ENCODE peak calls at places on chromosomes 12 and 14, in five cellular contexts. Q is GM23338, B is sigmoid colon, E is stomach, G is HL-60. A is an unnamed sample.
A peak's percentile ranks its signal among the peaks of the same experiment; 100 is the strongest.

GRCh38 chr12:72084061-72084460 is 145.4 kb downstream of the TPH2 start:
- DNase-seq in Q (no peak), B (no peak), E (no peak), G (no peak), A (no peak)

GRCh38 chr12:20125259-20125919 is 242.9 kb upstream of the PDE3A start:
- DNase-seq in Q (no peak), B (no peak), E (no peak), G (no peak), A (no peak)

GRCh38 chr12:110908377-110909136 is 11.8 kb downstream of the MYL2 start:
- DNase-seq in Q (no peak), B (no peak), E (no peak), G (no peak), A (no peak)

GRCh38 chr12:107402041-107403022 is 283.3 kb upstream of the PWP1 start:
- DNase-seq in Q (peak; percentile 94), B (no peak), E (peak; percentile 42), G (peak; percentile 74), A (no peak)

GRCh38 chr12:114697246-114697716 is 13.3 kb upstream of the TBX3 start:
- DNase-seq in Q (no peak), B (no peak), E (no peak), G (no peak), A (no peak)

GRCh38 chr14:72787841-72788240 is 106.1 kb downstream of the DPF3 start:
- DNase-seq in Q (no peak), B (no peak), E (no peak), G (no peak), A (no peak)

GRCh38 chr12:82593901-82594396 is 92.8 kb upstream of the TMTC2 start:
- DNase-seq in Q (no peak), B (no peak), E (no peak), G (no peak), A (no peak)

GRCh38 chr12:62841841-62842240 is 93.1 kb downstream of the PPM1H start:
- DNase-seq in Q (no peak), B (no peak), E (peak; percentile 35), G (peak; percentile 65), A (no peak)

GRCh38 chr12:97148941-97149559 is 242.0 kb downstream of the NEDD1 start:
- DNase-seq in Q (peak; percentile 89), B (no peak), E (peak; percentile 68), G (peak; percentile 65), A (peak; percentile 86)

GRCh38 chr14:50806241-50806933 is 24.6 kb downstream of the NIN start:
- DNase-seq in Q (no peak), B (no peak), E (no peak), G (no peak), A (no peak)

GRCh38 chr12:54222609-54223008 is 33.8 kb upstream of the SMUG1 start:
- DNase-seq in Q (no peak), B (no peak), E (no peak), G (no peak), A (no peak)

GRCh38 chr12:129772463-129773169 is 131.2 kb downstream of the TMEM132D start:
- DNase-seq in Q (peak; percentile 34), B (no peak), E (no peak), G (no peak), A (no peak)

GRCh38 chr12:104064031-104064841 is at the start of gene HCFC2:
- DNase-seq in Q (peak; percentile 89), B (peak; percentile 96), E (peak; percentile 91), G (peak; percentile 87), A (peak; percentile 98)

GRCh38 chr12:104063712-104064030 is 660 bp upstream of the HCFC2 start:
- DNase-seq in Q (no peak), B (peak; percentile 65), E (no peak), G (no peak), A (no peak)

GRCh38 chr12:104060791-104061190 is 3.5 kb upstream of the HCFC2 start:
- DNase-seq in Q (no peak), B (no peak), E (no peak), G (no peak), A (no peak)

GRCh38 chr12:104059963-104060362 is 4.4 kb upstream of the HCFC2 start:
- DNase-seq in Q (no peak), B (no peak), E (no peak), G (peak; percentile 52), A (no peak)

GRCh38 chr12:104064842-104065441 is 611 bp downstream of the HCFC2 start:
- DNase-seq in Q (peak; percentile 21), B (peak; percentile 66), E (no peak), G (no peak), A (peak; percentile 78)
- H3K27ac ChIP-seq in Q (no peak overlapping the region), B (peak overlapping the region; percentile 88), E (peak overlapping the region; percentile 89), G (peak overlapping the region; percentile 69), A (peak overlapping the region; percentile 86)

GRCh38 chr12:120649442-120650248 is 9.2 kb downstream of the CABP1 start:
- DNase-seq in Q (peak; percentile 40), B (no peak), E (no peak), G (peak; percentile 18), A (peak; percentile 68)

GRCh38 chr12:120651821-120652220 is 11.4 kb downstream of the CABP1 start:
- DNase-seq in Q (peak; percentile 38), B (no peak), E (no peak), G (no peak), A (no peak)

GRCh38 chr12:120647375-120647755 is 6.9 kb downstream of the CABP1 start:
- DNase-seq in Q (no peak), B (no peak), E (no peak), G (no peak), A (peak; percentile 37)

GRCh38 chr12:120652671-120653435 is 12.4 kb downstream of the CABP1 start:
- DNase-seq in Q (no peak), B (no peak), E (no peak), G (no peak), A (no peak)

GRCh38 chr12:120650249-120650690 is 9.8 kb downstream of the CABP1 start:
- DNase-seq in Q (no peak), B (no peak), E (no peak), G (no peak), A (peak; percentile 49)
- H3K27me3 ChIP-seq in Q (no peaks in the 10 kb centered on the region), B (peaks cover 3% of the 10 kb centered on the region), E (peaks cover 36% of the 10 kb centered on the region), G (peaks cover 4% of the 10 kb centered on the region), A (peaks cover 15% of the 10 kb centered on the region)

DNA sequence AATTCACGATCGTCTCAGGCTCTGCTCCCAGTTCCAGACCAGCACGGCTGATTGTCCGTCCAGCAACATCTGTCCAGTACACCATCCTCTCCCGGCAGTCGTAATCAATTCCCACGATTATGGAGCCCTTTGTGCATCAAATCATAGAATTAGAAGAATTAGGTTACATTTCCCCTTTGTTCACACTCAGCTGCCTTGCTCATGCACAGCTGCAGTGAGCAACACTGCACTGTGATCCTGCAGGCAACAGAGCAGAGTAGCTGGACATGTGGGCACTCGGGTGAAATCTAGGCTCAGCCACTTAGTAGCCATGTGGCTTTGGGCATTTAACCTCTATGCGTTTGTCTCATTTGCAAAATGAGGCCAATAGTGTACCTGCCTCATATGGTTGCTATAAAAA is 22.2 kb downstream of the RTRAF start:
- DNase-seq in Q (no peak), B (no peak), E (no peak), G (no peak), A (no peak)
- TF ChIP-seq POLR2AphosphoS5 in Q (no peak), B (no peak), E (no peak), G (peak; percentile 32), A (no peak)

DNA sequence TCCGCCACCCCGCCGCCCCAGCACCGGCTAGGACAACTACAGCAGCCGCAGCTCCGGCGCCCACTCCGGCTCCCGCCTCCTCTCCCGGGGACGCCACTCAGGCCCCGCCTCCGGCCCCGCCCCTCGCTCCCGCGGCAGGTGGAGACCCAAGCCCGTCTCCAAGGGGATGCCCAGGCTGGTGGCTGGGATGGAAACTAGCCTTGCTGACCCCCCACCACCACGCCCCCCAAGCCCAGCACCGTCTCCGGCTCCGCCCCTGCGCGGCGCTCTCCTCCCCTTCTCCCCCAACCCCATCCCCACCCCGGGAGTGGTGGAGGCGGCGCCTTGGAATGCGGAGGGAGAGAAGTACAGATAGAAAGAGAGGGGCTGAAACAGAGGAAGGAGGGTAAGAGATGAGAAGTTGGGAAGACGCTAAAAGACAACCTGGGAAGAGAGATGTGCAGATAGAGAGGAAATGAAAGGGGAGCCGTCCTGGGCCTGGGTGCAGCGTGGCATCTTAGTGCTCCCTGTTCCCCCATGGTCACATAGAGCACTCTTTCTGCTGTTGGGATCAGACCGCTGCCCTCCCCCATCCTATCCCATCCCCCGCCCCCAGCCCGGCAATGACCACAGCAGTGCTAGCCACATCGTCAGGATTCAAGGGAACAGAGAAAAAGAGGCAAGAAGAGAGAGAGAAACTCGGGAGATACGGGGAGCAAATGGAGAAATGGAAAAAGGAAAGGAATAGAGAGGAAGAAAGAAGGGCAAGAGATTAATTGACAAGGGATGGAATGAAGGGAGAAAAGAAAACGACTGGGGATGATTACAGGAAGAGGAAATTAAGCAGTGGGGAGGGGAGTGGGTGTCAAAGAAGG is at the start of gene ITGA7:
- DNase-seq in Q (peak; percentile 97), B (peak; percentile 92), E (peak; percentile 74), G (no peak), A (peak; percentile 92)
- H3K27ac ChIP-seq in Q (peak within 1 kb of the TSS; percentile 57), B (peak within 1 kb of the TSS; percentile 96), E (peak within 1 kb of the TSS; percentile 80), G (no peak within 1 kb of the TSS), A (peak within 1 kb of the TSS; percentile 56)

GRCh38 chr12:5429741-5430557 is 2.0 kb upstream of the NTF3 start:
- DNase-seq in Q (peak; percentile 77), B (no peak), E (no peak), G (no peak), A (no peak)

GRCh38 chr12:5433081-5433839 is 1.4 kb downstream of the NTF3 start:
- DNase-seq in Q (peak; percentile 62), B (no peak), E (no peak), G (no peak), A (no peak)

GRCh38 chr12:5433840-5434646 is 2.1 kb downstream of the NTF3 start:
- DNase-seq in Q (no peak), B (no peak), E (no peak), G (no peak), A (no peak)

GRCh38 chr12:5430639-5431603 is 987 bp upstream of the NTF3 start:
- DNase-seq in Q (peak; percentile 41), B (no peak), E (no peak), G (no peak), A (no peak)

DNA sequence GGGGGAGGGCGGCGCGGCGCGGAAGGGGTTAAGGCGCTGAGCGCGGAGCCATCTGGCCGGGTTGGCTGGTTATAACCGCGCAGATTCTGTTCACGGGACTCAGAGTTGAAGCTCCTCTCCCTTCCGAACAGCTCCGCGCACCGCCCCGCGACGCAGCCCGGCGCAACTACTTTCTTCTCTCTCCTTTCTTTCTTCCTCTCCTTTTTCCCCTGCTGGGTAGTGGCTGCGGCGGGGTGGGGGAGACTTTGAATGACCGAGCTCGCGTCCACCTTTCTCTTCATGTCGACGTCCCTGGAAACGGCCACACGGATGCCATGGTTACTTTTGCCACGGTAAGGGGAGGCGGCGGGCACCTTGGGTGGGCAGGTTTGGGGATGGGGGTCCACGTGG is at the start of gene NTF3:
- DNase-seq in Q (peak; percentile 82), B (no peak), E (no peak), G (no peak), A (no peak)
- H3K27me3 ChIP-seq in Q (peaks cover 86% of the 10 kb centered on the region), B (peaks cover 55% of the 10 kb centered on the region), E (peaks cover 89% of the 10 kb centered on the region), G (peaks cover 45% of the 10 kb centered on the region), A (no peaks in the 10 kb centered on the region)

A was measured in spleen.